ENCODE peak calls at places on chromosome 14, in seven cellular contexts. W is stimulated activated CD4-positive, alpha-beta T cell treated with anti-CD3 and anti-CD28 coated beads, Interleukin-4, amount 100 ng/mL, for 1 hour; Z is effector CD4-positive, alpha-beta T cell; T is neural crest cell; S is ascending aorta; X is neural progenitor cell; O is dermis microvascular lymphatic vessel endothelial cell. F is an unnamed sample.

GRCh38 chr14:55340482-55340881 is 69.3 kb downstream of the FBXO34 start:
- DNase-seq in T (no peak), O (no peak), S (no peak), Z (no peak), X (no peak), W (no peak), F (no peak)

GRCh38 chr14:58398895-58399294 is 3.2 kb downstream of the TOMM20L start:
- DNase-seq in X (no peak), O (no peak), Z (no peak), S (no peak), T (no peak), W (no peak), F (no peak)

GRCh38 chr14:58465425-58465824 is 37.9 kb downstream of the KIAA0586 start:
- DNase-seq in Z (no peak), W (no peak), O (peak; percentile 47), X (no peak), T (no peak), S (no peak), F (no peak)

GRCh38 chr14:55438066-55438683 is 2.2 kb downstream of the TBPL2 start:
- DNase-seq in X (peak; percentile 74), W (no peak), O (peak; percentile 80), Z (no peak), S (no peak), T (no peak), F (peak; percentile 77)

GRCh38 chr14:55731881-55732498 is 152.0 kb downstream of the KTN1 start:
- DNase-seq in Z (peak; percentile 37), O (peak; percentile 60), T (peak; percentile 62), X (peak; percentile 48), W (peak; percentile 38), S (no peak), F (peak; percentile 67)

GRCh38 chr14:65291561-65291960 is 121.0 kb upstream of the FUT8 start:
- DNase-seq in W (no peak), T (no peak), X (no peak), S (no peak), O (no peak), Z (no peak), F (no peak)

GRCh38 chr14:105010891-105011291 is 10.0 kb downstream of the CDCA4 start:
- DNase-seq in Z (no peak), W (no peak), X (no peak), S (no peak), T (no peak), O (no peak), F (no peak)

GRCh38 chr14:39316844-39317553 is 83.3 kb downstream of the MIA2 start:
- DNase-seq in Z (no peak), W (no peak), O (no peak), S (no peak), T (no peak), X (no peak), F (no peak)

GRCh38 chr14:74934476-74935339 is 11.6 kb upstream of the RPS6KL1 start:
- DNase-seq in O (no peak), Z (no peak), S (no peak), T (no peak), W (no peak), X (peak; percentile 32), F (peak; percentile 72)

GRCh38 chr14:29930283-29930682 is 2.6 kb upstream of the PRKD1 start:
- DNase-seq in O (peak; percentile 24), T (no peak), S (no peak), X (no peak), W (no peak), Z (no peak), F (no peak)

GRCh38 chr14:75566321-75566720 is 12.1 kb upstream of the FLVCR2 start:
- DNase-seq in S (no peak), Z (peak; percentile 37), X (no peak), O (no peak), W (peak; percentile 84), T (no peak), F (no peak)

GRCh38 chr14:76947078-76947837 is 81.2 kb downstream of the IRF2BPL start:
- DNase-seq in S (peak; percentile 92), O (peak; percentile 93), W (peak; percentile 76), T (peak; percentile 91), Z (peak; percentile 71), X (peak; percentile 96), F (peak; percentile 96)

GRCh38 chr14:84006643-84007137 is 1523.3 kb upstream of the FLRT2 start:
- DNase-seq in W (no peak), X (peak; percentile 49), T (no peak), Z (no peak), O (peak; percentile 99), S (no peak), F (peak; percentile 28)

GRCh38 chr14:78469947-78470346 is 299.8 kb downstream of the NRXN3 start:
- DNase-seq in T (no peak), Z (no peak), X (no peak), S (no peak), O (no peak), W (no peak), F (no peak)

GRCh38 chr14:45891417-45892080 is 638.5 kb upstream of the MIS18BP1 start:
- DNase-seq in Z (no peak), W (no peak), S (no peak), X (peak; percentile 70), T (peak; percentile 9), O (no peak), F (peak; percentile 93)

GRCh38 chr14:24186831-24187537 is 1.6 kb downstream of the IPO4 start:
- DNase-seq in Z (no peak), S (no peak), X (no peak), O (no peak), T (no peak), W (no peak), F (no peak)

GRCh38 chr14:105919458-105920150 is 393.2 kb downstream of the TMEM121 start:
- DNase-seq in Z (no peak), T (no peak), O (no peak), W (no peak), S (no peak), X (no peak), F (no peak)

GRCh38 chr14:60509438-60510253 is 700 bp downstream of the SIX6 start:
- DNase-seq in W (no peak), Z (no peak), S (no peak), T (peak; percentile 17), X (peak; percentile 68), O (no peak), F (peak; percentile 49)

GRCh38 chr14:59582161-59582560 is 5.5 kb upstream of the CCDC175 start:
- DNase-seq in S (no peak), X (no peak), T (no peak), Z (no peak), O (no peak), W (no peak), F (no peak)

GRCh38 chr14:99209409-99209808 is 62.6 kb downstream of the BCL11B start:
- DNase-seq in W (no peak), T (no peak), Z (no peak), S (no peak), X (no peak), O (no peak), F (no peak)

GRCh38 chr14:33408291-33408690 is 469.6 kb downstream of the NPAS3 start:
- DNase-seq in T (no peak), O (peak; percentile 43), Z (no peak), W (no peak), X (no peak), S (no peak), F (no peak)

GRCh38 chr14:79580414-79580813 is 630.9 kb downstream of the DIO2 start:
- DNase-seq in W (no peak), O (no peak), Z (no peak), X (no peak), S (no peak), T (no peak), F (no peak)

GRCh38 chr14:60722836-60723217 is 1.3 kb downstream of the SIX4 start:
- DNase-seq in W (no peak), X (no peak), Z (no peak), T (no peak), S (no peak), O (peak; percentile 34), F (peak; percentile 93)

GRCh38 chr14:103388664-103389063 is 3.4 kb downstream of the MARK3 start:
- DNase-seq in T (no peak), O (no peak), X (no peak), S (no peak), W (no peak), Z (no peak), F (no peak)

GRCh38 chr14:54922598-54922997 is 20.0 kb upstream of the GCH1 start:
- DNase-seq in W (no peak), Z (no peak), X (no peak), S (no peak), T (no peak), O (no peak), F (no peak)

GRCh38 chr14:69316449-69317391 is 56.8 kb downstream of the GALNT16 start:
- DNase-seq in X (no peak), T (no peak), O (peak; percentile 9), W (no peak), S (peak; percentile 87), Z (no peak), F (no peak)

GRCh38 chr14:51873221-51873893 is 12.9 kb downstream of the GNG2 start:
- DNase-seq in S (no peak), W (no peak), X (no peak), Z (no peak), O (peak; percentile 88), T (no peak), F (peak; percentile 45)

GRCh38 chr14:87529081-87529480 is 463.9 kb downstream of the GALC start:
- DNase-seq in S (no peak), W (no peak), O (no peak), T (no peak), X (no peak), Z (no peak), F (no peak)

GRCh38 chr14:66111891-66112290 is 374.3 kb upstream of the CCDC196 start:
- DNase-seq in Z (no peak), S (no peak), W (no peak), O (no peak), T (no peak), X (no peak), F (no peak)

GRCh38 chr14:59251811-59252771 is 63.6 kb downstream of the DAAM1 start:
- DNase-seq in O (no peak), T (no peak), S (no peak), Z (no peak), W (no peak), X (peak; percentile 39), F (no peak)

GRCh38 chr14:59360923-59361794 is 104.0 kb downstream of the GPR135 start:
- DNase-seq in W (no peak), O (peak; percentile 79), X (no peak), S (no peak), Z (no peak), T (no peak), F (no peak)

GRCh38 chr14:75649773-75650172 is 10.9 kb downstream of the ERG28 start:
- DNase-seq in Z (no peak), X (no peak), T (no peak), O (no peak), W (no peak), S (no peak), F (no peak)

GRCh38 chr14:94424371-94424770 is 28.2 kb downstream of the SERPINA11 start:
- DNase-seq in X (no peak), Z (no peak), S (no peak), W (no peak), T (no peak), O (no peak), F (peak; percentile 17)

GRCh38 chr14:25411933-25412757 is 362.2 kb upstream of the STXBP6 start:
- DNase-seq in W (no peak), S (no peak), O (no peak), T (peak; percentile 4), X (peak; percentile 73), Z (no peak), F (peak; percentile 44)